ENCODE peak calls at places on chromosomes 11 and 22, in ten cellular contexts. S is heart left ventricle; B is left ventricle myocardium inferior; X is CD4-positive, CD25-positive, alpha-beta regulatory T cell; F is IMR-90; N is mesendoderm; H is effector memory CD4-positive, alpha-beta T cell; Y is GM23248; D is thoracic aorta; J is substantia nigra. L is an unnamed sample.

GRCh38 chr22:39482768-39483167 is 19.3 kb upstream of the MIEF1 start:
- DNase-seq in B (no peak), N (no peak), D (no peak), Y (peak), J (no peak), X (no peak), F (peak), S (no peak), H (no peak), L (no peak)

GRCh38 chr11:70521475-70522260 is 123.3 kb downstream of the CTTN start:
- DNase-seq in F (no peak), Y (no peak), S (no peak), X (no peak), H (no peak), D (no peak), B (no peak), N (no peak), J (no peak), L (peak)

GRCh38 chr11:128725630-128726461 is 32.0 kb downstream of the FLI1 start:
- DNase-seq in B (no peak), X (peak), F (peak), D (no peak), S (no peak), H (peak), J (no peak), Y (peak), N (no peak), L (no peak)

GRCh38 chr11:25211635-25212251 is 714.9 kb downstream of the LUZP2 start:
- DNase-seq in F (no peak), Y (no peak), D (no peak), X (no peak), H (no peak), N (peak), B (no peak), J (no peak), S (no peak), L (no peak)

GRCh38 chr11:107157146-107157808 is 139.0 kb upstream of the GUCY1A2 start:
- DNase-seq in X (no peak), B (no peak), D (no peak), H (no peak), F (no peak), S (no peak), J (no peak), N (peak), Y (no peak), L (no peak)

GRCh38 chr22:20530368-20531153 is 23.2 kb downstream of the MED15 start:
- DNase-seq in S (no peak), D (no peak), N (peak), F (peak), Y (peak), X (no peak), B (no peak), H (no peak), J (no peak), L (no peak)

GRCh38 chr11:2700415-2701211 is 819 bp upstream of the KCNQ1OT1 start:
- DNase-seq in F (no peak), Y (peak), N (peak), S (peak), B (peak), X (no peak), J (peak), H (no peak), D (no peak), L (no peak)

GRCh38 chr11:88292156-88292844 is 45.2 kb downstream of the CTSC start:
- DNase-seq in X (no peak), Y (peak), H (no peak), B (no peak), D (no peak), F (peak), J (no peak), N (no peak), S (peak), L (no peak)

GRCh38 chr11:64224891-64225607 is 937 bp downstream of the TRPT1 start:
- DNase-seq in D (no peak), S (no peak), N (no peak), H (no peak), F (no peak), Y (peak), B (no peak), J (no peak), X (no peak), L (no peak)

GRCh38 chr22:17931400-17931825 is 92.9 kb downstream of the MICAL3 start:
- DNase-seq in J (no peak), B (peak), N (no peak), H (no peak), X (no peak), Y (peak), F (no peak), S (peak), D (no peak), L (no peak)

GRCh38 chr11:134261626-134262488 is 8.5 kb downstream of the ACAD8 start:
- DNase-seq in D (no peak), H (no peak), X (peak), S (no peak), J (no peak), N (peak), Y (peak), B (no peak), F (no peak), L (no peak)

GRCh38 chr11:111909378-111909777 is 2.2 kb downstream of the CRYAB start:
- DNase-seq in Y (no peak), N (peak), X (no peak), D (no peak), F (no peak), H (no peak), J (no peak), B (no peak), S (no peak), L (no peak)

GRCh38 chr11:119479685-119480275 is 56.8 kb upstream of the THY1 start:
- DNase-seq in H (no peak), S (no peak), J (no peak), D (no peak), N (peak), X (no peak), F (peak), Y (peak), B (no peak), L (no peak)

GRCh38 chr11:58216476-58216875 is 4.0 kb downstream of the OR1S1 start:
- DNase-seq in J (no peak), X (no peak), B (no peak), D (no peak), S (no peak), H (no peak), F (no peak), N (no peak), Y (no peak), L (no peak)

GRCh38 chr22:20758688-20759087 is 15.2 kb upstream of the SERPIND1 start:
- DNase-seq in X (no peak), H (no peak), S (no peak), J (no peak), D (no peak), N (peak), B (no peak), Y (no peak), F (no peak), L (no peak)

GRCh38 chr11:94897330-94897768 is 76.0 kb downstream of the CWC15 start:
- DNase-seq in D (no peak), J (peak), F (peak), Y (peak), H (no peak), X (peak), N (peak), B (peak), S (peak), L (no peak)

GRCh38 chr11:94563176-94563847 is 3.9 kb upstream of the PIWIL4 start:
- DNase-seq in J (no peak), N (peak), Y (peak), S (no peak), F (peak), B (no peak), H (no peak), D (no peak), X (no peak), L (no peak)

GRCh38 chr11:47981667-47982404 is 1.5 kb downstream of the PTPRJ start:
- DNase-seq in S (no peak), N (no peak), F (no peak), B (peak), X (no peak), D (no peak), Y (no peak), H (no peak), J (no peak), L (no peak)

GRCh38 chr11:74710291-74710938 is 20.8 kb downstream of the CHRDL2 start:
- DNase-seq in S (no peak), H (no peak), J (no peak), B (peak), X (no peak), N (peak), F (peak), D (no peak), Y (peak), L (no peak)

GRCh38 chr11:9708544-9708943 is 44.7 kb downstream of the SWAP70 start:
- DNase-seq in B (no peak), Y (peak), H (no peak), F (peak), X (no peak), D (no peak), N (no peak), J (no peak), S (no peak), L (no peak)

GRCh38 chr11:9710223-9710622 is 46.3 kb downstream of the SWAP70 start:
- DNase-seq in Y (no peak), D (no peak), H (no peak), F (no peak), J (no peak), N (no peak), X (no peak), B (no peak), S (no peak), L (no peak)

GRCh38 chr11:9714540-9714939 is 50.7 kb downstream of the SWAP70 start:
- DNase-seq in D (no peak), H (no peak), Y (peak), S (no peak), F (peak), B (no peak), J (no peak), X (no peak), N (no peak), L (no peak)

GRCh38 chr11:9711454-9712307 is 47.8 kb downstream of the SWAP70 start:
- DNase-seq in Y (no peak), N (peak), H (no peak), B (no peak), X (no peak), D (no peak), S (no peak), F (no peak), J (no peak), L (no peak)

DNA sequence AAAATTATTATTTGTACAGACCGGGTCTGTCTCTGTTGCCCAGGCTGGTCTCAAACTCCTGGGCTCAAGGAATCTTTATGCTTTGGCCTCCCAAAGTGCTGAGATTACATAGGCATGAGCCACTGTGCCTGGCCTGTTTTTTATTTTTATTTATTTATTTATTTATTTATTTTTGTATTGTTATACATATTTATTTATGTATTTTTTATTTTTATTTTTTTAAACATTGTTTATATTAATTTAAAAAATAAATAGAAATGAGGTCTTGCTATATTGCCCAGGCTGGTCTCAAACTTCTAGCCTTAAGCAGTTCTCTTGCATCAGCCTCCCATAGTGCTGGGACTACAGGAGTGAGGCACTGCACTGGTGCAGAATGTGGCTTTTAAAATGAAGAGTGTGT is 47.0 kb downstream of the SWAP70 start:
- DNase-seq in N (no peak), Y (no peak), X (no peak), D (no peak), S (no peak), F (no peak), B (no peak), H (no peak), J (no peak), L (no peak)
- H3K27ac ChIP-seq in N (no peak), Y (no peak), X (no peak), D (no peak), S (no peak), F (no peak), B (no peak), H (no peak), J (no peak), L (no peak)

DNA sequence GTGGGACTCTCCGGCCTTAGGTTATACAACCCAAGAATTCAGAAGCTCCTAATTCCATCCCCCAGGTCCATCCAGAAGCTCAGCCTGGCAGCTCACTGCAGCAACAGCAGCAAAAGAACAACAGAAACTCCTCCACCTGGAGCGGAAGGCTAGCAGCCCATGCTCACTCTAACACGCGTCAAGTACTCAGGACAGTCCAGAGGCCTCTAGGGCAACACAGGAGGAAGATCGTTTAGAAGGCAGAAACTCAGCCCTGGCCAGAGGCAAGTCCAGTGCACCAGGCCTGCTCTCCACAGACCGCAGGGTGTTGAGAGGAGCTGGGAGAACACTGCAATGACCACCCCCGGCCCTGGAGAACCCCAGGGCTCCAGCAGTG is 17.1 kb downstream of the PLA2G6 start:
- DNase-seq in H (no peak), F (no peak), J (no peak), X (no peak), B (no peak), S (no peak), Y (no peak), D (no peak), N (no peak), L (no peak)
- H3K27ac ChIP-seq in H (no peak), F (no peak), J (no peak), X (no peak), B (no peak), S (no peak), Y (no peak), D (no peak), N (no peak), L (no peak)

GRCh38 chr11:124753207-124753606 is 1.2 kb upstream of the VSIG2 start:
- DNase-seq in S (no peak), B (no peak), N (no peak), Y (no peak), J (no peak), D (no peak), F (no peak), H (no peak), X (no peak), L (no peak)
- H3K27ac ChIP-seq in S (peak), B (peak), N (no peak), Y (no peak), J (no peak), D (no peak), F (no peak), H (no peak), X (no peak), L (no peak)

DNA sequence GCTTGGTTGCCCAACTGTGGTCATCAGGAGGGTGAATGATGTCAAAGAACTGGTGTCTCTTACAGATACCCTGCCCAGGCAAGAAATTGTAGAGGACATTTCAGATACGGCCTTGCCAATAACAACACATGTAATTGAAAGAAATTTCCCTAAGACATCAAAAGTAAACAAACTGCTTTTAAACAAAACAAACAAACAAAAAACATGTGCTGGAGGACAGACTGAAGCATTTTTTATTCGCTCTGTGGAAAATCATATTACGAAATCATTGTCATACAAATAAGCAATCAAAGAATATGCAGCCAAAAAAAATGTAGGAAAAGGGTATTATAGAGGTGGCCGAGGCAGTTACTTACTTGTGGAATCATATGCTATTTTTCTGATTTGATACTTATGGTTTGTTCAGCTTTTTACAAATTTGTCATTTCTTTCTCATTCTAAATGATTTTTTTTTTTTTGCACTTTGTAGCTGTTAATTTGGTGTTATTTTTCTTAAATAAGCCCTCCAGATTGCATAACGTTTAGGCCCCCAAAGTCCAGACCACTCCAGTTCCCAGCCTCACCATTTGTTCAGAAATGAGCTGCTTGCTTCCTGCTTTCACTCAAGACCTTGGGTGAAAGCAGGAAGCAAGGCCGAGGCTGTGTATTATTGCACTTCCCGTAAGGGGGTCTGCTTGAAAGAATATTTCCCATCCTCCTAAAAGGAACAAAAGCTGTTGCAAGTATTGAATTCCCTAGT is 51.9 kb upstream of the MYEOV start:
- DNase-seq in N (no peak), J (no peak), H (no peak), X (no peak), D (no peak), F (no peak), B (no peak), S (no peak), Y (no peak), L (no peak)
- H3K27ac ChIP-seq in N (no peak), J (no peak), H (no peak), X (no peak), D (no peak), F (no peak), B (no peak), S (no peak), Y (no peak), L (no peak)

GRCh38 chr11:124608146-124608545 is 3.1 kb upstream of the PANX3 start:
- DNase-seq in J (no peak), Y (no peak), D (no peak), S (no peak), N (no peak), X (no peak), B (no peak), F (no peak), H (no peak), L (no peak)
- H3K27ac ChIP-seq in J (no peak), Y (no peak), D (no peak), S (no peak), N (no peak), X (no peak), B (no peak), F (no peak), H (no peak), L (no peak)

GRCh38 chr22:28034760-28035401 is 115.8 kb upstream of the PITPNB start:
- DNase-seq in B (peak), N (no peak), H (no peak), X (peak), J (peak), Y (peak), S (peak), F (peak), D (no peak), L (peak)
- H3K27ac ChIP-seq in B (peak), N (no peak), H (no peak), X (no peak), J (peak), Y (no peak), S (peak), F (no peak), D (no peak), L (peak)

GRCh38 chr11:117198613-117199012 is 557 bp upstream of the TAGLN start:
- DNase-seq in N (no peak), J (no peak), D (no peak), S (no peak), X (no peak), F (no peak), Y (no peak), B (no peak), H (no peak), L (no peak)

GRCh38 chr11:117201516-117201866 is 2.3 kb downstream of the TAGLN start:
- DNase-seq in B (no peak), S (peak), D (no peak), X (no peak), F (no peak), H (no peak), J (no peak), Y (peak), N (peak), L (no peak)

GRCh38 chr11:117200813-117201515 is 1.8 kb downstream of the TAGLN start:
- DNase-seq in H (no peak), B (no peak), X (no peak), J (no peak), F (peak), Y (peak), S (peak), N (peak), D (no peak), L (no peak)

GRCh38 chr11:117199061-117199915 is at the start of gene TAGLN:
- DNase-seq in F (peak), Y (peak), S (peak), H (no peak), J (no peak), N (peak), B (peak), D (peak), X (no peak), L (peak)

DNA sequence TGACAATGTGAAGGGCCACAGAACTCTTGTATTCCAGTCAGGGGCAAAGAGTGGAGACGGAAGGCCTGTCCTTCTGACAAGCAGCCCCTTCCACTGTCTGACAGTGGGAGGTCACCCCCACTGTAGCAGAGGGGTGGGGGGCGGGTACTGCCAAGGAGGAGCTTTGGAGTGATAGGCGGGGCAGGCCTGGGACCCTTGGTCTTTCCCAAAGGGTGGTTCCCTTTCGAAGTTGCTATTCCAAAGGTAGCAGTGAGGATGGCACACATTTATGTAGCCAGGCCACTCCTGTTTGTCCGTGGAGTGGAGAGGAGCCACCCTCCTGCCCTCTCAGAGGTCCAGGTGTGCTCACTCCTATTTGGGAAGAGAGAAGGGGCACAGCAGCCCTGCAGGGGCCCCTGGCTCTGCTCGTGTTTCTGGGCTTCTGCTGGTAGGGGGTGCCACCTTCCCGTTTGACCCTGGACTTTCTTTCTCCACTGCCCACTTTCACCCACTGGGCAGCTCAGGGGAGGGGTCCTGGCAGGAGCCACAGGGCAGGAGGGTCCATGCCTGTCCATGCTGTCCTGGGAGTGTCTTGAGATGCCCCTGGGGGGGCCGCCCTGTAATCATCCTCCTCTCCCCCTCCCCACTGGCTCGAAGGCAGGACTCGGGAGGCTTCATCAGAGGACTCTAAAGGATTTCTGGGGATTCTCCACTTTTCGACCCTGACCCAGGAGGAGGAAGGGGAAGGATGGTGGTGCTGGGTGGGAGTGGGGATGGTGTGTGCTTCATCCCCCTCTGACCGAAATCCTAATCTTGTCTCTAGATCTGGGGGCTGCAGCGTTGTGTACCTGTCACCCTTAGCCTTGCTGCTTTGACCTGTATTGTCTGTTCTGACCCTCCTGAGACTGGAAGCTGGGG is 994 bp downstream of the TAGLN start:
- DNase-seq in N (peak), J (no peak), H (no peak), D (no peak), F (no peak), S (no peak), B (no peak), Y (no peak), X (no peak), L (no peak)
- H3K27ac ChIP-seq in N (peak), J (no peak), H (no peak), D (peak), F (peak), S (peak), B (peak), Y (peak), X (no peak), L (peak)

L was measured in caudate nucleus.